ENCODE peak calls at places on chromosomes 11 and 22, in eight cellular contexts. I, G, P, Q, O, B, M and W are unnamed samples.

GRCh38 chr11:130166457-130166784 is 6.8 kb downstream of the ST14 start:
- DNase-seq in G (no peak), B (no peak), P (no peak), M (no peak), O (peak; percentile 96), Q (no peak), I (no peak), W (peak; percentile 67)

GRCh38 chr22:45422237-45422983 is 8.9 kb downstream of the RIBC2 start:
- DNase-seq in B (no peak), M (no peak), P (no peak), O (no peak), G (no peak), Q (no peak), I (no peak), W (no peak)

GRCh38 chr11:1296287-1296686 is 13.1 kb downstream of the TOLLIP start:
- DNase-seq in P (no peak), B (no peak), I (no peak), O (no peak), G (no peak), Q (no peak), M (no peak), W (no peak)

GRCh38 chr11:2462092-2462985 is 17.5 kb downstream of the KCNQ1 start:
- DNase-seq in O (no peak), M (no peak), G (no peak), I (no peak), B (no peak), Q (no peak), P (no peak), W (no peak)

GRCh38 chr11:34346551-34346950 is 11.3 kb downstream of the ABTB2 start:
- DNase-seq in G (no peak), P (no peak), O (peak; percentile 38), Q (no peak), B (no peak), I (no peak), M (no peak), W (no peak)

GRCh38 chr22:23302171-23303002 is 122.1 kb downstream of the BCR start:
- DNase-seq in G (no peak), M (peak; percentile 13), I (no peak), Q (no peak), B (no peak), O (no peak), P (no peak), W (no peak)

GRCh38 chr22:35524966-35525686 is 15.5 kb upstream of the RASD2 start:
- DNase-seq in B (no peak), M (no peak), G (no peak), Q (no peak), P (peak; percentile 53), I (peak; percentile 47), O (no peak), W (no peak)

GRCh38 chr11:70397336-70397982 is 870 bp upstream of the CTTN start:
- DNase-seq in I (peak; percentile 57), P (no peak), G (no peak), M (no peak), Q (peak; percentile 68), B (no peak), O (no peak), W (no peak)

GRCh38 chr22:23068832-23069385 is 1.4 kb upstream of the GNAZ start:
- DNase-seq in B (no peak), G (no peak), Q (no peak), M (no peak), O (no peak), I (no peak), P (no peak), W (no peak)

GRCh38 chr11:1854949-1855885 is 2.3 kb downstream of the LSP1 start:
- DNase-seq in O (no peak), Q (no peak), P (no peak), I (no peak), B (peak; percentile 41), G (no peak), M (no peak), W (no peak)

GRCh38 chr22:41367039-41367679 is 14.6 kb upstream of the TEF start:
- DNase-seq in I (peak; percentile 93), B (no peak), M (peak; percentile 97), O (peak; percentile 91), Q (peak; percentile 74), G (no peak), P (peak; percentile 69), W (peak; percentile 95)

GRCh38 chr22:46773074-46773473 is 10.6 kb downstream of the TBC1D22A start:
- DNase-seq in G (no peak), P (no peak), B (no peak), I (no peak), O (no peak), Q (no peak), M (no peak), W (no peak)

GRCh38 chr22:42317691-42318547 is 47.5 kb upstream of the TCF20 start:
- DNase-seq in G (no peak), P (no peak), B (no peak), O (no peak), Q (no peak), M (no peak), I (peak; percentile 83), W (no peak)

GRCh38 chr11:8370812-8371515 is 107.3 kb upstream of the LMO1 start:
- DNase-seq in P (no peak), I (no peak), Q (no peak), M (no peak), B (no peak), O (no peak), G (no peak), W (no peak)

GRCh38 chr11:1825039-1825740 is 9.6 kb upstream of the SYT8 start:
- DNase-seq in B (no peak), I (no peak), O (no peak), Q (no peak), P (peak; percentile 95), G (no peak), M (peak; percentile 67), W (peak; percentile 70)

GRCh38 chr22:25750569-25751173 is 8.7 kb downstream of the MYO18B start:
- DNase-seq in P (no peak), G (no peak), I (no peak), M (no peak), B (no peak), O (no peak), Q (no peak), W (peak; percentile 51)

GRCh38 chr11:74322667-74323066 is 11.2 kb upstream of the P4HA3 start:
- DNase-seq in Q (no peak), B (no peak), P (no peak), I (no peak), M (peak; percentile 87), G (no peak), O (no peak), W (no peak)

GRCh38 chr11:115391598-115391997 is 112.6 kb downstream of the CADM1 start:
- DNase-seq in M (no peak), O (no peak), B (no peak), I (peak; percentile 31), G (no peak), Q (no peak), P (no peak), W (peak; percentile 35)

GRCh38 chr11:41246399-41246745 is 213.1 kb downstream of the LRRC4C start:
- DNase-seq in Q (no peak), O (no peak), M (peak; percentile 24), P (peak; percentile 10), I (no peak), G (no peak), B (no peak), W (no peak)

GRCh38 chr11:16088774-16089173 is 267.6 kb downstream of the SOX6 start:
- DNase-seq in Q (no peak), B (no peak), G (no peak), P (no peak), O (no peak), I (no peak), M (no peak), W (no peak)

GRCh38 chr11:67636962-67637361 is 2.6 kb downstream of the TBX10 start:
- DNase-seq in M (no peak), O (no peak), Q (no peak), G (no peak), I (no peak), B (no peak), P (no peak), W (no peak)

GRCh38 chr22:35555351-35555915 is 14.8 kb downstream of the RASD2 start:
- DNase-seq in O (no peak), P (no peak), Q (no peak), M (no peak), B (no peak), I (no peak), G (no peak), W (no peak)